ENCODE peak calls at places on chromosomes 6 and 20, in four cellular contexts. Y is SK-N-SH, N is K562, M is GM12878. C is an unnamed sample.

GRCh38 chr6:81766482-81767069 is 14.1 kb upstream of the TENT5A start:
- DNase-seq in M (no peak), Y (no peak), N (no peak), C (peak)

GRCh38 chr6:20606831-20607230 is 72.6 kb downstream of the CDKAL1 start:
- DNase-seq in M (no peak), N (no peak), Y (no peak), C (no peak)

GRCh38 chr6:43969158-43969981 is 157.9 kb downstream of the MRPL14 start:
- DNase-seq in N (peak), Y (no peak), M (no peak), C (no peak)

GRCh38 chr6:104509355-104509754 is 350.4 kb downstream of the HACE1 start:
- DNase-seq in N (no peak), Y (no peak), M (no peak), C (no peak)

GRCh38 chr6:28243946-28244345 is 8.1 kb downstream of the ZKSCAN4 start:
- DNase-seq in N (no peak), Y (no peak), M (no peak), C (no peak)

GRCh38 chr6:30150151-30150550 is 10.9 kb downstream of the TRIM10 start:
- DNase-seq in N (no peak), Y (no peak), M (no peak), C (no peak)

GRCh38 chr20:35318502-35319157 is 26.4 kb upstream of the FAM83C start:
- DNase-seq in M (no peak), N (no peak), Y (no peak), C (peak)

GRCh38 chr6:133041020-133041419 is 200.1 kb upstream of the EYA4 start:
- DNase-seq in Y (peak), N (peak), M (no peak), C (no peak)

GRCh38 chr6:141914646-141915045 is 218.1 kb upstream of the GJE1 start:
- DNase-seq in M (no peak), N (no peak), Y (no peak), C (no peak)

GRCh38 chr20:2814587-2815051 is at the start of gene C20orf141:
- DNase-seq in N (peak), Y (peak), M (no peak), C (peak)

GRCh38 chr6:73285674-73286283 is 22.8 kb upstream of the KHDC1 start:
- DNase-seq in Y (peak), M (no peak), N (peak), C (peak)

GRCh38 chr6:10406556-10406955 is 8.3 kb downstream of the TFAP2A start:
- DNase-seq in N (no peak), M (no peak), Y (no peak), C (no peak)

GRCh38 chr20:47931002-47931401 is 145.7 kb upstream of the SULF2 start:
- DNase-seq in M (no peak), N (no peak), Y (no peak), C (no peak)

GRCh38 chr6:31559958-31560696 is 12.0 kb upstream of the LTA start:
- DNase-seq in Y (no peak), N (peak), M (peak), C (no peak)

GRCh38 chr6:166737231-166737630 is 110.2 kb upstream of the RPS6KA2 start:
- DNase-seq in N (no peak), M (no peak), Y (no peak), C (no peak)

GRCh38 chr6:31581511-31582229 is 554 bp downstream of the LTB start:
- DNase-seq in N (no peak), M (no peak), Y (peak), C (no peak)

GRCh38 chr6:170037541-170038250 is 253.2 kb downstream of the DLL1 start:
- DNase-seq in Y (no peak), N (no peak), M (no peak), C (no peak)

GRCh38 chr6:22756365-22756764 is 187.0 kb downstream of the HDGFL1 start:
- DNase-seq in N (no peak), Y (no peak), M (no peak), C (no peak)

GRCh38 chr6:69866351-69867074 is at the start of gene COL19A1:
- DNase-seq in Y (peak), N (peak), M (peak), C (no peak)

GRCh38 chr6:15479761-15480160 is 183.1 kb downstream of the DTNBP1 start:
- DNase-seq in M (no peak), N (no peak), Y (no peak), C (no peak)

GRCh38 chr6:136063095-136063494 is 187.0 kb downstream of the MTFR2 start:
- DNase-seq in Y (no peak), N (no peak), M (no peak), C (no peak)

GRCh38 chr6:54586251-54586650 is 260.3 kb upstream of the FAM83B start:
- DNase-seq in Y (no peak), N (no peak), M (no peak), C (no peak)

DNA sequence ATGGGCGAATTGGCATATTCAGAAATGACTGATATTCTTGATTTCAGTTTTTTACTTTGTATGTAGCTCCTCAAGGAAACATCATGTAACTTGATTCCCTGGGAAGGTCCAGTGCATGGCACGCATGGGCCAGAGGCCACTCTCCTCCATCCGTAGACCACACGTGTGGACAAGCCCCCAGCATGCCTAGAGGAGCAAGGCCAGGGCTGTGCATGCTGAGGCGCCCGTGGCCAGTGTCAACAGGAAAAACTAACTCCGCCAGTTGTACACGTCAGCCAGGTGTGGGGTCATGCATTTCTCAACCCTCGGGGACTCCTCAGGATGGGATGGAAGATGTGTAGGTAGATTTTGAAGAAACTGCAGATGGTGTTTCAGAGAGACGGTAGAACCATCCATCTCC is 37.8 kb upstream of the CD93 start:
- DNase-seq in M (no peak), Y (no peak), N (no peak), C (no peak)
- H3K27ac ChIP-seq in M (no peak), Y (no peak), N (no peak), C (no peak)

DNA sequence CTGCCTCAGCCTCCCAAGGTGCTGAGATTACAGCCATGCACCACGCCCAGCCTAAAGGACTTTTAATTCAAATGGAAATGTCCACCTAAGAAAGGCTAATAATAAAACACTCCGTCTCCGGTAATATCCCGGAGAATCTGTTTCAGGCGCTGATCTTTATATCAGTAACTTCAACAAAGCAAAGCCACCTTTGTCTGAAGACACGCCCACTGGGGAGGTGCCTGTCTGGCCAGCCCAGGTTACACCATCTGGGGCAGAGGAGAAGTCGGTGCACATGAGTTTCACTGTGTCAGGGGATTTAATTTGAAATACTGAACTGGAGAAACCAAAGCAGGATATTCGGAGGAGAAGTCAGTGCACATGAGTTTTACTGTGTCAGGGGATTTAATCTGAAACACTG is 9.4 kb downstream of the SERPINB6 start:
- DNase-seq in N (peak), Y (no peak), M (no peak), C (no peak)
- TF ChIP-seq RCOR1 in N (no peak), Y (no peak), M (no peak), C (no peak)

GRCh38 chr6:122200441-122200840 is 199.0 kb upstream of the HSF2 start:
- DNase-seq in M (no peak), Y (no peak), N (no peak), C (no peak)

GRCh38 chr6:122202576-122203137 is 196.8 kb upstream of the HSF2 start:
- DNase-seq in N (peak), Y (no peak), M (no peak), C (peak)

GRCh38 chr6:122198922-122199321 is 200.5 kb upstream of the HSF2 start:
- DNase-seq in M (no peak), N (no peak), Y (no peak), C (no peak)
- TF ChIP-seq MAX in M (no peak), N (no peak), Y (no peak), C (no peak)

GRCh38 chr20:45419188-45420091 is 3.5 kb downstream of the PIGT start:
- DNase-seq in N (no peak), M (peak), Y (no peak), C (peak)

GRCh38 chr20:45423700-45424099 is 7.8 kb downstream of the PIGT start:
- DNase-seq in Y (no peak), M (no peak), N (no peak), C (no peak)

GRCh38 chr20:45415822-45416637 is at the start of gene PIGT:
- DNase-seq in Y (peak), M (peak), N (peak), C (peak)

GRCh38 chr20:45416917-45417316 is 976 bp downstream of the PIGT start:
- DNase-seq in M (no peak), N (no peak), Y (no peak), C (no peak)

GRCh38 chr20:45420125-45420524 is 4.2 kb downstream of the PIGT start:
- DNase-seq in Y (no peak), M (no peak), N (no peak), C (no peak)
- H3K27ac ChIP-seq in Y (no peak), M (no peak), N (no peak), C (peak)